ENCODE peak calls at places on chromosomes 11 and 22, in five cellular contexts. V is SK-N-SH, Q is PC-3, Z is HCT116, Y is hepatocyte. X is an unnamed sample.

GRCh38 chr11:125061237-125061636 is 1.9 kb upstream of the SLC37A2 start:
- DNase-seq in Z (no peak), Q (no peak), Y (no peak), V (no peak), X (no peak)

GRCh38 chr22:42869888-42870480 is 12.9 kb upstream of the ARFGAP3 start:
- DNase-seq in Z (no peak), Q (no peak), V (no peak), Y (no peak), X (no peak)

GRCh38 chr11:21861314-21861713 is 331.6 kb upstream of the ANO5 start:
- DNase-seq in V (no peak), Y (no peak), Z (no peak), Q (no peak), X (no peak)

GRCh38 chr22:33864723-33865130 is 55.5 kb downstream of the LARGE1 start:
- DNase-seq in Z (no peak), V (no peak), Q (no peak), Y (peak; percentile 55), X (no peak)

GRCh38 chr22:21755855-21756284 is 20.3 kb upstream of the YPEL1 start:
- DNase-seq in Q (peak; percentile 57), V (no peak), Y (no peak), Z (no peak), X (no peak)

GRCh38 chr11:131624526-131624925 is 254.1 kb downstream of the NTM start:
- DNase-seq in Q (no peak), Y (no peak), Z (no peak), V (no peak), X (no peak)

GRCh38 chr11:125903753-125904659 is at the start of gene DDX25:
- DNase-seq in Z (no peak), Y (peak; percentile 43), Q (no peak), V (peak; percentile 95), X (no peak)

GRCh38 chr11:19931768-19932369 is 219.2 kb downstream of the NAV2 start:
- DNase-seq in Z (no peak), Q (no peak), V (no peak), Y (no peak), X (no peak)

GRCh38 chr11:120501440-120501839 is 10.1 kb upstream of the GRIK4 start:
- DNase-seq in V (no peak), Y (no peak), Z (no peak), Q (no peak), X (no peak)

GRCh38 chr11:55106391-55106790 is 155.6 kb upstream of the TRIM48 start:
- DNase-seq in Y (no peak), Z (no peak), V (no peak), Q (no peak), X (no peak)

GRCh38 chr11:118883004-118883367 is 706 bp upstream of the CXCR5 start:
- DNase-seq in V (no peak), Q (no peak), Z (no peak), Y (no peak), X (no peak)
- TF ChIP-seq EZH2phosphoT487 in V (no peak), Q (no peak), Z (no peak), Y (no peak), X (no peak)

GRCh38 chr11:665707-666281 is 28.7 kb downstream of the DRD4 start:
- DNase-seq in Q (no peak), Y (no peak), V (no peak), Z (no peak), X (no peak)
- H2AFZ ChIP-seq in Q (no peak overlapping the region), Y (no peak overlapping the region), V (no peak overlapping the region), Z (no peak overlapping the region), X (no peak overlapping the region)

GRCh38 chr11:86164106-86164505 is 80.4 kb upstream of the EED start:
- DNase-seq in Z (no peak), Y (no peak), Q (no peak), V (no peak), X (no peak)
- H3K27ac ChIP-seq in Z (no peak overlapping the region), Y (no peak overlapping the region), Q (no peak overlapping the region), V (no peak overlapping the region), X (no peak overlapping the region)

DNA sequence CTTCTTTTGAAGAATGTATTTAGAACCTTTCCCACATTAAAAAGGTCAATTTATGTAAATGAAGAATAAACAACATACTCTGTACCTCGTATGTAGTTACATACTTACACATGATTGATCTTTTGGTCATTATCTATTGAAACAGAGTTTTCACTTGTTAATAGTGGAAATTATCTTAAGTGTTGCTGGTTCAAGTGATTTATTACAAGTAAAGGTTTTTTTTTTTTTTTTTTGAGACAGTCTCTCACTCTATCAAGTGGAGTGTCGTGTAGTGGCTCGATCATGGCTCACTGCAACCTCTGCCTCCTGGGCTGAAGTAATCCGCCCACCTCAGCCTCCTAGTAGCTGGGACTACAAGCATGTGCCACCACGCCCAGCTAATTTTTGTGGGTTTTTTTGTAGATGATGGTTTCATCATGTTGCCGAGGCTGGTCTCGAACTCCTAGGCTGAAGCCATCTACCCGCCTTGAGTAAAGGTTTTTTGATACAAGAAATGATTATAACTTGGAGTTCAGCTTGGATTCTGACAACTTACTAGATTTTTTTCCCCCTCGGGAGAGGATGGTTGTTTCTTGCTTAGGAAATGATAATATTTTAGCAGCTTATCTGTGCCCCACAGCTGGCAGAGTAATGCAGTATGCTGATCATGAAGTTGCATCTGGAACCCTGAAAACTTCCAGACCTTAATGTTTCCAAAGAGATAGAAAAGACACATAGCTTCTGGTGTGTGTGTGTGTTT is 68.9 kb downstream of the MTMR3 start:
- DNase-seq in Q (no peak), Y (no peak), V (peak; percentile 28), Z (peak; percentile 2), X (no peak)
- TF ChIP-seq EZH2phosphoT487 in Q (no peak), Y (no peak), V (no peak), Z (no peak), X (no peak)

GRCh38 chr11:31810779-31811647 is at the start of gene PAX6:
- DNase-seq in Z (peak; percentile 21), V (peak; percentile 60), Q (peak; percentile 74), Y (no peak), X (no peak)
- H2AFZ ChIP-seq in Z (peak within 1 kb of the TSS; percentile 93), V (peak within 1 kb of the TSS; percentile 22), Q (peak within 1 kb of the TSS; percentile 94), Y (peak within 1 kb of the TSS; percentile 71), X (no peak within 1 kb of the TSS)

GRCh38 chr11:96015911-96016565 is 92.1 kb upstream of the MTMR2 start:
- DNase-seq in Z (no peak), Q (no peak), Y (no peak), V (peak; percentile 46), X (peak; percentile 7)

GRCh38 chr11:96014234-96014633 is 90.3 kb upstream of the MTMR2 start:
- DNase-seq in V (no peak), Z (peak; percentile 16), Y (no peak), Q (peak; percentile 80), X (no peak)

GRCh38 chr11:96013459-96014213 is 89.7 kb upstream of the MTMR2 start:
- DNase-seq in V (no peak), Z (no peak), Q (no peak), Y (no peak), X (peak; percentile 16)

GRCh38 chr11:96010683-96011082 is 86.8 kb upstream of the MTMR2 start:
- DNase-seq in Z (no peak), Y (no peak), Q (no peak), V (no peak), X (no peak)

GRCh38 chr11:96012086-96012824 is 88.3 kb upstream of the MTMR2 start:
- DNase-seq in Y (peak; percentile 87), Z (peak; percentile 41), Q (peak; percentile 58), V (peak; percentile 59), X (peak; percentile 88)
- H3K27ac ChIP-seq in Y (peak overlapping the region; percentile 79), Z (no peak overlapping the region), Q (no peak overlapping the region), V (peak overlapping the region; percentile 71), X (peak overlapping the region; percentile 66)

GRCh38 chr11:17646451-17647145 is 72.8 kb upstream of the MYOD1 start:
- DNase-seq in Z (no peak), Q (no peak), V (peak; percentile 0), Y (no peak), X (no peak)
- TF ChIP-seq EZH2phosphoT487 in Z (no peak), Q (no peak), V (no peak), Y (no peak), X (no peak)

GRCh38 chr22:29700949-29701927 is 18.6 kb upstream of the CABP7 start:
- DNase-seq in Y (peak; percentile 57), V (peak; percentile 64), Q (peak; percentile 94), Z (peak; percentile 51), X (peak; percentile 67)
- H2AFZ ChIP-seq in Y (no peak overlapping the region), V (no peak overlapping the region), Q (peak overlapping the region; percentile 43), Z (no peak overlapping the region), X (no peak overlapping the region)

GRCh38 chr22:41369089-41369745 is 12.5 kb upstream of the TEF start:
- DNase-seq in V (no peak), Y (no peak), Q (no peak), Z (no peak), X (no peak)
- H3K27ac ChIP-seq in V (no peak overlapping the region), Y (no peak overlapping the region), Q (no peak overlapping the region), Z (no peak overlapping the region), X (no peak overlapping the region)

GRCh38 chr22:44411226-44412135 is 86.6 kb downstream of the RTL6 start:
- DNase-seq in Q (peak; percentile 83), Z (no peak), V (no peak), Y (peak; percentile 56), X (no peak)

GRCh38 chr22:44410396-44411056 is 87.5 kb downstream of the RTL6 start:
- DNase-seq in V (no peak), Y (no peak), Q (no peak), Z (no peak), X (no peak)

GRCh38 chr22:44409691-44410316 is 88.2 kb downstream of the RTL6 start:
- DNase-seq in Y (no peak), V (no peak), Z (no peak), Q (no peak), X (no peak)

GRCh38 chr22:44413211-44413610 is 84.8 kb downstream of the RTL6 start:
- DNase-seq in Y (no peak), Z (no peak), Q (no peak), V (no peak), X (no peak)

DNA sequence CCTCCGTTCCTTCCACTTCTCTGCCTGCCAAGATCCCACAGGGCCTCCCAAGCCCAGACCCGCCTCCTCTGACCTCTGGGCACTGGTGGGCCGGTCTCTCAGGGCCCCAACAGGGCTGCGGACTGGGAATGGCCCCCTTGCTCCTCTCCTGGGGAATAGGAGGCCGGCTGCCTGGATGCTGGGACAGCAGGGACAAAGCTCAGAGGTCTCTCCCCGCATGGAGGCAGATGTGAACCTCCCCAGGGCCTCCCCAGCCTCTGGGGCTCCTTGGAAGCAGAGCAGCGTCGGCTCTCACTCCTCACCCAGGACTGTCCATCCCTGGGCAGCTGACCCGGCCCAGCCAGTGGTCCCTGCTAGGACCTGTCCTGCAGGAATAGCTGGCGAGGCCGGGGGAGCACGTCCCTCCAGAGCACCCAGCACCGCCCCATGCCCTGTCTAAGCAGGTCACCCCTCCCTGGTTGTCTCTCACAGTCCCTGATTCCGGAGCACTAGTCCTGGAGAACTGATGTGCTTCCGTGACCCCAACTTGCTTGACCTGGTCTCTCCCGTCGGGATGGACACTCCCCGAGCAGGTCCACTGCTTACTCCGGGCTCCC is 85.8 kb downstream of the RTL6 start:
- DNase-seq in Y (no peak), V (peak; percentile 12), Z (no peak), Q (no peak), X (no peak)
- TF ChIP-seq EZH2phosphoT487 in Y (no peak), V (no peak), Z (no peak), Q (no peak), X (no peak)